ENCODE peak calls at places on chromosomes 1 and 21, in eight cellular contexts. One of them, this sample, is unnamed.
A peak's percentile ranks its signal among the peaks of the same experiment; 100 is the strongest.

GRCh38 chr21:41854426-41854995 is 24.6 kb downstream of the PRDM15 start:
- DNase-seq in psoas muscle: no peak
- DNase-seq in CD8-positive, alpha-beta memory T cell: no peak
- DNase-seq in right cardiac atrium: no peak
- DNase-seq in SJSA1: no peak
- DNase-seq in left ventricle myocardium inferior: no peak
- DNase-seq in CD8-positive, alpha-beta T cell: no peak
- DNase-seq in pancreas: no peak
- DNase-seq in this sample: no peak

GRCh38 chr1:89356658-89357400 is 7.0 kb upstream of the GBP6 start:
- DNase-seq in psoas muscle: no peak
- DNase-seq in CD8-positive, alpha-beta memory T cell: no peak
- DNase-seq in right cardiac atrium: no peak
- DNase-seq in SJSA1: no peak
- DNase-seq in left ventricle myocardium inferior: no peak
- DNase-seq in CD8-positive, alpha-beta T cell: no peak
- DNase-seq in pancreas: no peak
- DNase-seq in this sample: no peak

GRCh38 chr1:39127513-39127912 is 77.0 kb upstream of the MACF1 start:
- DNase-seq in psoas muscle: no peak
- DNase-seq in CD8-positive, alpha-beta memory T cell: no peak
- DNase-seq in right cardiac atrium: no peak
- DNase-seq in SJSA1: no peak
- DNase-seq in left ventricle myocardium inferior: no peak
- DNase-seq in CD8-positive, alpha-beta T cell: no peak
- DNase-seq in pancreas: no peak
- DNase-seq in this sample: no peak

GRCh38 chr1:21922103-21923014 is 14.8 kb downstream of the HSPG2 start:
- DNase-seq in psoas muscle: no peak
- DNase-seq in CD8-positive, alpha-beta memory T cell: no peak
- DNase-seq in right cardiac atrium: no peak
- DNase-seq in SJSA1: no peak
- DNase-seq in left ventricle myocardium inferior: no peak
- DNase-seq in CD8-positive, alpha-beta T cell: no peak
- DNase-seq in pancreas: no peak
- DNase-seq in this sample: no peak

GRCh38 chr1:219277304-219277840 is 103.7 kb downstream of the LYPLAL1 start:
- DNase-seq in psoas muscle: no peak
- DNase-seq in CD8-positive, alpha-beta memory T cell: no peak
- DNase-seq in right cardiac atrium: no peak
- DNase-seq in SJSA1: no peak
- DNase-seq in left ventricle myocardium inferior: no peak
- DNase-seq in CD8-positive, alpha-beta T cell: no peak
- DNase-seq in pancreas: no peak
- DNase-seq in this sample: no peak

GRCh38 chr1:7356079-7356478 is 415.0 kb upstream of the VAMP3 start:
- DNase-seq in psoas muscle: no peak
- DNase-seq in CD8-positive, alpha-beta memory T cell: no peak
- DNase-seq in right cardiac atrium: no peak
- DNase-seq in SJSA1: no peak
- DNase-seq in left ventricle myocardium inferior: no peak
- DNase-seq in CD8-positive, alpha-beta T cell: no peak
- DNase-seq in pancreas: no peak
- DNase-seq in this sample: no peak

GRCh38 chr1:241612533-241613505 is 27.4 kb downstream of the CHML start:
- DNase-seq in psoas muscle: no peak
- DNase-seq in CD8-positive, alpha-beta memory T cell: no peak
- DNase-seq in right cardiac atrium: no peak
- DNase-seq in SJSA1: no peak
- DNase-seq in left ventricle myocardium inferior: no peak
- DNase-seq in CD8-positive, alpha-beta T cell: no peak
- DNase-seq in pancreas: no peak
- DNase-seq in this sample: peak; percentile 26

GRCh38 chr1:187891993-187892392 is 1063.2 kb downstream of the PLA2G4A start:
- DNase-seq in psoas muscle: no peak
- DNase-seq in CD8-positive, alpha-beta memory T cell: no peak
- DNase-seq in right cardiac atrium: no peak
- DNase-seq in SJSA1: no peak
- DNase-seq in left ventricle myocardium inferior: no peak
- DNase-seq in CD8-positive, alpha-beta T cell: no peak
- DNase-seq in pancreas: no peak
- DNase-seq in this sample: no peak

GRCh38 chr1:219123041-219123440 is 50.6 kb upstream of the LYPLAL1 start:
- DNase-seq in psoas muscle: peak; percentile 25
- DNase-seq in CD8-positive, alpha-beta memory T cell: no peak
- DNase-seq in right cardiac atrium: peak; percentile 37
- DNase-seq in SJSA1: peak; percentile 47
- DNase-seq in left ventricle myocardium inferior: no peak
- DNase-seq in CD8-positive, alpha-beta T cell: no peak
- DNase-seq in pancreas: no peak
- DNase-seq in this sample: peak; percentile 47

GRCh38 chr1:67978988-67979516 is 71.4 kb downstream of the DIRAS3 start:
- DNase-seq in psoas muscle: no peak
- DNase-seq in CD8-positive, alpha-beta memory T cell: no peak
- DNase-seq in right cardiac atrium: no peak
- DNase-seq in SJSA1: no peak
- DNase-seq in left ventricle myocardium inferior: no peak
- DNase-seq in CD8-positive, alpha-beta T cell: no peak
- DNase-seq in pancreas: no peak
- DNase-seq in this sample: no peak

GRCh38 chr1:172252296-172252695 is 168.2 kb upstream of the C1orf105 start:
- DNase-seq in psoas muscle: no peak
- DNase-seq in CD8-positive, alpha-beta memory T cell: no peak
- DNase-seq in right cardiac atrium: no peak
- DNase-seq in SJSA1: no peak
- DNase-seq in left ventricle myocardium inferior: no peak
- DNase-seq in CD8-positive, alpha-beta T cell: no peak
- DNase-seq in pancreas: no peak
- DNase-seq in this sample: no peak

GRCh38 chr21:16181024-16181423 is 451.2 kb downstream of the USP25 start:
- DNase-seq in psoas muscle: no peak
- DNase-seq in CD8-positive, alpha-beta memory T cell: no peak
- DNase-seq in right cardiac atrium: no peak
- DNase-seq in SJSA1: no peak
- DNase-seq in left ventricle myocardium inferior: no peak
- DNase-seq in CD8-positive, alpha-beta T cell: no peak
- DNase-seq in pancreas: no peak
- DNase-seq in this sample: no peak

GRCh38 chr1:13492711-13493110 is 21.1 kb downstream of the LRRC38 start:
- DNase-seq in psoas muscle: peak; percentile 74
- DNase-seq in CD8-positive, alpha-beta memory T cell: no peak
- DNase-seq in right cardiac atrium: no peak
- DNase-seq in SJSA1: no peak
- DNase-seq in left ventricle myocardium inferior: no peak
- DNase-seq in CD8-positive, alpha-beta T cell: no peak
- DNase-seq in pancreas: no peak
- DNase-seq in this sample: no peak

GRCh38 chr1:154765970-154766369 is 104.1 kb downstream of the KCNN3 start:
- DNase-seq in psoas muscle: no peak
- DNase-seq in CD8-positive, alpha-beta memory T cell: no peak
- DNase-seq in right cardiac atrium: no peak
- DNase-seq in SJSA1: no peak
- DNase-seq in left ventricle myocardium inferior: no peak
- DNase-seq in CD8-positive, alpha-beta T cell: no peak
- DNase-seq in pancreas: no peak
- DNase-seq in this sample: no peak

GRCh38 chr1:147591993-147592392 is 50.7 kb downstream of the BCL9 start:
- DNase-seq in psoas muscle: no peak
- DNase-seq in CD8-positive, alpha-beta memory T cell: no peak
- DNase-seq in right cardiac atrium: no peak
- DNase-seq in SJSA1: no peak
- DNase-seq in left ventricle myocardium inferior: no peak
- DNase-seq in CD8-positive, alpha-beta T cell: no peak
- DNase-seq in pancreas: no peak
- DNase-seq in this sample: no peak

GRCh38 chr1:45010855-45011811 is at the start of gene HECTD3:
- DNase-seq in psoas muscle: peak; percentile 90
- DNase-seq in CD8-positive, alpha-beta memory T cell: peak; percentile 54
- DNase-seq in right cardiac atrium: peak; percentile 92
- DNase-seq in SJSA1: peak; percentile 78
- DNase-seq in left ventricle myocardium inferior: peak; percentile 85
- DNase-seq in CD8-positive, alpha-beta T cell: peak; percentile 80
- DNase-seq in pancreas: peak; percentile 81
- DNase-seq in this sample: peak; percentile 92

GRCh38 chr1:60762176-60762575 is 320.2 kb upstream of the NFIA start:
- DNase-seq in psoas muscle: no peak
- DNase-seq in CD8-positive, alpha-beta memory T cell: no peak
- DNase-seq in right cardiac atrium: no peak
- DNase-seq in SJSA1: no peak
- DNase-seq in left ventricle myocardium inferior: no peak
- DNase-seq in CD8-positive, alpha-beta T cell: no peak
- DNase-seq in pancreas: no peak
- DNase-seq in this sample: no peak

GRCh38 chr1:233689017-233689747 is 75.3 kb downstream of the KCNK1 start:
- DNase-seq in psoas muscle: no peak
- DNase-seq in CD8-positive, alpha-beta memory T cell: no peak
- DNase-seq in right cardiac atrium: no peak
- DNase-seq in SJSA1: no peak
- DNase-seq in left ventricle myocardium inferior: no peak
- DNase-seq in CD8-positive, alpha-beta T cell: no peak
- DNase-seq in pancreas: no peak
- DNase-seq in this sample: no peak

GRCh38 chr1:38848069-38848468 is 11.5 kb downstream of the RRAGC start:
- DNase-seq in psoas muscle: no peak
- DNase-seq in CD8-positive, alpha-beta memory T cell: no peak
- DNase-seq in right cardiac atrium: no peak
- DNase-seq in SJSA1: no peak
- DNase-seq in left ventricle myocardium inferior: no peak
- DNase-seq in CD8-positive, alpha-beta T cell: no peak
- DNase-seq in pancreas: no peak
- DNase-seq in this sample: no peak

GRCh38 chr21:17389311-17389710 is 123.5 kb upstream of the CXADR start:
- DNase-seq in psoas muscle: no peak
- DNase-seq in CD8-positive, alpha-beta memory T cell: no peak
- DNase-seq in right cardiac atrium: no peak
- DNase-seq in SJSA1: no peak
- DNase-seq in left ventricle myocardium inferior: no peak
- DNase-seq in CD8-positive, alpha-beta T cell: no peak
- DNase-seq in pancreas: no peak
- DNase-seq in this sample: no peak

GRCh38 chr1:203475012-203475981 is at the start of gene PRELP:
- DNase-seq in psoas muscle: peak; percentile 75
- DNase-seq in CD8-positive, alpha-beta memory T cell: no peak
- DNase-seq in right cardiac atrium: peak; percentile 74
- DNase-seq in SJSA1: no peak
- DNase-seq in left ventricle myocardium inferior: peak; percentile 42
- DNase-seq in CD8-positive, alpha-beta T cell: no peak
- DNase-seq in pancreas: peak; percentile 54
- DNase-seq in this sample: no peak

GRCh38 chr1:1797731-1798341 is 19.6 kb upstream of the NADK start:
- DNase-seq in psoas muscle: no peak
- DNase-seq in CD8-positive, alpha-beta memory T cell: no peak
- DNase-seq in right cardiac atrium: no peak
- DNase-seq in SJSA1: no peak
- DNase-seq in left ventricle myocardium inferior: no peak
- DNase-seq in CD8-positive, alpha-beta T cell: no peak
- DNase-seq in pancreas: no peak
- DNase-seq in this sample: no peak

GRCh38 chr1:204989266-204990058 is 53.5 kb upstream of the CNTN2 start:
- DNase-seq in psoas muscle: peak; percentile 83
- DNase-seq in CD8-positive, alpha-beta memory T cell: peak; percentile 7
- DNase-seq in right cardiac atrium: peak; percentile 79
- DNase-seq in SJSA1: peak; percentile 62
- DNase-seq in left ventricle myocardium inferior: peak; percentile 61
- DNase-seq in CD8-positive, alpha-beta T cell: peak; percentile 59
- DNase-seq in pancreas: peak; percentile 47
- DNase-seq in this sample: peak; percentile 66

GRCh38 chr1:54950361-54951163 is 29.9 kb upstream of the TMEM61 start:
- DNase-seq in psoas muscle: peak; percentile 80
- DNase-seq in CD8-positive, alpha-beta memory T cell: peak; percentile 27
- DNase-seq in right cardiac atrium: peak; percentile 80
- DNase-seq in SJSA1: peak; percentile 67
- DNase-seq in left ventricle myocardium inferior: peak; percentile 54
- DNase-seq in CD8-positive, alpha-beta T cell: peak; percentile 60
- DNase-seq in pancreas: peak; percentile 38
- DNase-seq in this sample: peak; percentile 82
- H3K4me3 ChIP-seq in psoas muscle: peak overlapping the region; percentile 42
- H3K4me3 ChIP-seq in CD8-positive, alpha-beta memory T cell: no peak overlapping the region
- H3K4me3 ChIP-seq in right cardiac atrium: no peak overlapping the region
- H3K4me3 ChIP-seq in SJSA1: no peak overlapping the region
- H3K4me3 ChIP-seq in left ventricle myocardium inferior: peak overlapping the region; percentile 52
- H3K4me3 ChIP-seq in CD8-positive, alpha-beta T cell: no peak overlapping the region
- H3K4me3 ChIP-seq in pancreas: peak overlapping the region; percentile 17
- H3K4me3 ChIP-seq in this sample: peak overlapping the region; percentile 51

GRCh38 chr1:9689971-9690381 is 38.4 kb downstream of the PIK3CD start:
- DNase-seq in psoas muscle: peak; percentile 62
- DNase-seq in CD8-positive, alpha-beta memory T cell: no peak
- DNase-seq in right cardiac atrium: peak; percentile 77
- DNase-seq in SJSA1: peak; percentile 64
- DNase-seq in left ventricle myocardium inferior: peak; percentile 38
- DNase-seq in CD8-positive, alpha-beta T cell: peak; percentile 62
- DNase-seq in pancreas: peak; percentile 39
- DNase-seq in this sample: peak; percentile 45
- H3K27ac ChIP-seq in psoas muscle: no peak overlapping the region
- H3K27ac ChIP-seq in CD8-positive, alpha-beta memory T cell: peak overlapping the region; percentile 6
- H3K27ac ChIP-seq in right cardiac atrium: no peak overlapping the region
- H3K27ac ChIP-seq in SJSA1: peak overlapping the region; percentile 59
- H3K27ac ChIP-seq in left ventricle myocardium inferior: peak overlapping the region; percentile 18
- H3K27ac ChIP-seq in CD8-positive, alpha-beta T cell: peak overlapping the region; percentile 42
- H3K27ac ChIP-seq in pancreas: no peak overlapping the region
- H3K27ac ChIP-seq in this sample: no peak overlapping the region

DNA sequence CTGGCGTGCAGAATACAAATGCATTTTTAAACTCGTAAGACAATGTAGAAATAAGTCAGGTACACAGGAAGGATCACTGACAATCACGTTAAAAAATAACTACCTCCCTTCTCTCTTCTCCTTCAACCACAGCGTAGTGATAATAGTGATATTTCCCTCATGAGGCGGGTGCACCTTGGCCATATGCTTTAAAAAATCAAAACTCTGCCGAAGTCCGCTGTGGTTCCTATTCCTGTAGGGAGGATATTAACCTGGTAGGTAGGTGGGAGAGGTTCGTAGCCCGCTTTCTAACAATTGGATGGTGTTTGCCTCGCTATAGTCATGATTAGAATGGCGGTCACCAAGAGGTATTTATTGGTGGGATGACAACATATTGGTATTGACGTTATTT is 732 bp downstream of the GREM2 start:
- DNase-seq in psoas muscle: no peak
- DNase-seq in CD8-positive, alpha-beta memory T cell: no peak
- DNase-seq in right cardiac atrium: no peak
- DNase-seq in SJSA1: no peak
- DNase-seq in left ventricle myocardium inferior: no peak
- DNase-seq in CD8-positive, alpha-beta T cell: no peak
- DNase-seq in pancreas: no peak
- DNase-seq in this sample: no peak
- H3K4me3 ChIP-seq in psoas muscle: peak overlapping the region; percentile 59
- H3K4me3 ChIP-seq in CD8-positive, alpha-beta memory T cell: peak overlapping the region; percentile 62
- H3K4me3 ChIP-seq in right cardiac atrium: peak overlapping the region; percentile 62
- H3K4me3 ChIP-seq in SJSA1: peak overlapping the region; percentile 37
- H3K4me3 ChIP-seq in left ventricle myocardium inferior: peak overlapping the region; percentile 62
- H3K4me3 ChIP-seq in CD8-positive, alpha-beta T cell: peak overlapping the region; percentile 48
- H3K4me3 ChIP-seq in pancreas: peak overlapping the region; percentile 52
- H3K4me3 ChIP-seq in this sample: peak overlapping the region; percentile 53

DNA sequence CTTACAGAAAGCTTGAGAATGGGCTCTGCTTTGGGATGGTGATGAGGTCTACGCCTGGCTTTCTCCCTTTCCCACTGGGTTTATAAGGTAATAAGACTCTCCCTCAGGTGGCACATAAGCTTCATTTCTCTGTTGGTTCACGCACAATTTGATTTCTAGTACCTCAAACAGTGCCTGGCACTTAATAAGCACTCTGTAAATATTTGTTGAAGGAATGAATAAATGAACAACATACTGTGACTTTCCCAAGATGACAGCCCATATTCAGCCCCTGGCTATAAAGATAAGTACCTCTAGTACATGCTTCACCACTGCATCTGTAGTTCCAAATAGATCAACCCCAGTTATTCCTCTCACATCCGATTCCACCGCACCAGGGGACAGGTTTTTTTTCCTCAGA is 17.8 kb downstream of the COPA start:
- DNase-seq in psoas muscle: no peak
- DNase-seq in CD8-positive, alpha-beta memory T cell: no peak
- DNase-seq in right cardiac atrium: no peak
- DNase-seq in SJSA1: no peak
- DNase-seq in left ventricle myocardium inferior: no peak
- DNase-seq in CD8-positive, alpha-beta T cell: no peak
- DNase-seq in pancreas: no peak
- DNase-seq in this sample: no peak
- H3K27ac ChIP-seq in psoas muscle: no peak overlapping the region
- H3K27ac ChIP-seq in CD8-positive, alpha-beta memory T cell: no peak overlapping the region
- H3K27ac ChIP-seq in right cardiac atrium: no peak overlapping the region
- H3K27ac ChIP-seq in SJSA1: no peak overlapping the region
- H3K27ac ChIP-seq in left ventricle myocardium inferior: no peak overlapping the region
- H3K27ac ChIP-seq in CD8-positive, alpha-beta T cell: no peak overlapping the region
- H3K27ac ChIP-seq in pancreas: no peak overlapping the region
- H3K27ac ChIP-seq in this sample: no peak overlapping the region

This sample was measured in SJCRH30.